ENCODE peak calls at places on chromosomes 12 and 14, in six cellular contexts. A is WTC11, U is HCT116, D is HepG2, T is H1, J is GM12878. R is an unnamed sample.

GRCh38 chr14:44620106-44621019 is 113.3 kb upstream of the FSCB start:
- DNase-seq in A (no peak), U (no peak), J (no peak), D (no peak), T (no peak), R (no peak)

GRCh38 chr12:89461649-89462612 is 62.7 kb downstream of the GALNT4 start:
- DNase-seq in D (peak; percentile 44), A (no peak), J (no peak), U (peak; percentile 57), T (no peak), R (peak; percentile 39)

GRCh38 chr12:125140918-125141573 is 75.8 kb downstream of the AACS start:
- DNase-seq in D (no peak), T (no peak), A (no peak), J (no peak), U (peak; percentile 34), R (no peak)

GRCh38 chr14:92794547-92794941 is 439 bp downstream of the GOLGA5 start:
- DNase-seq in U (no peak), D (no peak), T (no peak), J (no peak), A (peak; percentile 12), R (peak; percentile 10)

GRCh38 chr12:131132118-131132892 is 178.6 kb downstream of the ADGRD1 start:
- DNase-seq in U (peak; percentile 47), T (peak; percentile 61), J (no peak), A (peak; percentile 94), D (peak; percentile 53), R (peak; percentile 80)

GRCh38 chr14:52025952-52026510 is 36.7 kb downstream of the RTRAF start:
- DNase-seq in U (no peak), J (no peak), A (no peak), T (no peak), D (no peak), R (no peak)

GRCh38 chr12:106128526-106129430 is 10.0 kb downstream of the NUAK1 start:
- DNase-seq in A (no peak), J (no peak), U (no peak), D (no peak), T (no peak), R (no peak)

GRCh38 chr12:97758102-97758501 is 295.5 kb downstream of the RMST start:
- DNase-seq in T (no peak), U (no peak), J (no peak), A (no peak), D (no peak), R (no peak)

GRCh38 chr12:68530965-68531364 is 79.7 kb upstream of the RAP1B start:
- DNase-seq in A (no peak), T (no peak), J (no peak), D (no peak), U (no peak), R (no peak)

GRCh38 chr12:122523846-122524718 is 2.7 kb downstream of the RSRC2 start:
- DNase-seq in U (no peak), D (no peak), A (no peak), T (no peak), J (no peak), R (no peak)

GRCh38 chr14:96793547-96793946 is 3.6 kb upstream of the VRK1 start:
- DNase-seq in U (no peak), A (no peak), D (no peak), J (no peak), T (no peak), R (no peak)

GRCh38 chr14:52949711-52950409 is 990 bp downstream of the FERMT2 start:
- DNase-seq in A (no peak), T (no peak), D (peak; percentile 44), J (no peak), U (no peak), R (no peak)

GRCh38 chr14:91980157-91980556 is 32.7 kb upstream of the FBLN5 start:
- DNase-seq in J (peak; percentile 16), U (peak; percentile 75), D (no peak), T (no peak), A (no peak), R (peak; percentile 11)

GRCh38 chr14:99118046-99118721 is 153.8 kb downstream of the BCL11B start:
- DNase-seq in T (no peak), U (no peak), D (no peak), J (no peak), A (peak; percentile 63), R (no peak)

GRCh38 chr12:3294481-3294911 is 196.5 kb upstream of the PRMT8 start:
- DNase-seq in U (no peak), T (no peak), D (no peak), J (no peak), A (no peak), R (no peak)

GRCh38 chr12:89417246-89417977 is 65.1 kb upstream of the DUSP6 start:
- DNase-seq in T (no peak), A (no peak), J (no peak), U (no peak), D (no peak), R (no peak)

GRCh38 chr14:104343690-104344640 is 205.6 kb downstream of the KIF26A start:
- DNase-seq in D (no peak), U (no peak), T (no peak), J (no peak), A (peak; percentile 17), R (no peak)

GRCh38 chr12:481422-481821 is 21.7 kb downstream of the B4GALNT3 start:
- DNase-seq in J (no peak), T (no peak), U (no peak), D (peak; percentile 24), A (no peak), R (no peak)

DNA sequence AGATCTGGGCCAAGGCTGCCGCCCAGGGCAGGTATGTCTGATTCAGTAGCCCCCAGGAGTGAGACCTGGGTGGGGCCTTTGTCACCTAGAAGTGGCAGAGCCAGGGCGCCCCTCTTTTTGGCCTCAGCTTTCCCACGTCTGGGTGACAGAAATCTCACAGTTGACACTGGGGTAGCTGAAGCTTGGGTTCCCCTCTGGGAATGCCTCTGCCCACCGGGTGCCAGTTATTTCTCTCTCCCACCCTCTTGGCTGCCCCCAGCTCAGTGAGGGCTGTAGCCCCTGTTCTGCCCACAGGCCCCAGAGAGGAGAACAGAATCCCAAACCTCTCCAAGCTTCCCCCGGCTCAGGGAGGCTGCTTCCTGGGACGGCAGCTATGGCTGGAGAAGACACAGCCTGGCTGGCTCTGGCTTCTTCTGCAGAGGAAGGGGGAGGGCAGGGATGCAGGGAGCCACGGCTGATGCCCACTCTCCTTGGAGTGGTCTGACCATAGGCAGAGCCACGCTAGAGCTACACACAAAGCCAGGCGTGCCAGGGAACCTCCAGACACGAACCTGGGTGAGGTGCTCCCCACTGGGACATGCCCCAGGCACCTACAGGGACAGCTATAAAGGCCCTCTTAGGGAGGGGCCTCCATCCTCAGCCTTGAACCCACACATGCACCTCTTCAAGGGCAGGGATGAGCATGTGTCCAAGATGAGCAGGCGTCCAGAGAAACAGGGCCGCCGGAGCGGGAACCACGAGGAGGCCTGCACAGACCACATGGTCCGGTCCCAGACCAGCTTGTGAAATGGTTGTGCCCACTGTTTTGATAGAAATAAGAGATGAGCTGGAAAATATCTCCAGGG is 51.7 kb downstream of the BEGAIN start:
- DNase-seq in A (peak; percentile 7), U (no peak), D (no peak), J (no peak), T (no peak), R (no peak)
- TF ChIP-seq ATF3 in A (no peak), U (no peak), D (no peak), J (no peak), T (no peak), R (no peak)

DNA sequence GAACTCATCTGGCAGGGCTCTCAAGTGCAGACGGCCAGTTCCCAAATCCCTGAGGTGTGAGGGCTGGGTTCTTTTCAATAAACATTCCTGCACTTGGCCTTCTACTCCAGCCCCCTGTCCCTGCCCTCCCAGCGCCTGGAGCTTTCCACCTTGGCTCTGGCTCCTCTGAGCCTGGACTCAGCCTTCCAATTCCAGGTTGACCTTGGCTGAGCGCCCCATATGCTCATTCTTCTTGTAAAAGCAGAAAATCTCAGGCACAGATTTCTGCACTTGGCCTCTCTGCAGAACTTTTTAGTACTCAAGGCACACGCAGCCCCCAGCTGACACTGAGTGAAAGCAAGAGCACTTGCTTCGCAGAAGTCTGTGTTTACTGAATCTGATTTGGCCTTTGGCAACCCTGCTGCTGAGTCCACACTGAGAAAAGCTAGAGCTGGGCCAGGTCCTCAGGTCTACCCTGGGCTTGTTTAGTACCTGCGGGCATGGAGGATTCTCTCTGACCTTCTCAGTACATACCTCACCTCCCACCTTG is 222.7 kb downstream of the MSRB3 start:
- DNase-seq in A (no peak), D (no peak), T (no peak), U (no peak), J (no peak), R (no peak)
- TF ChIP-seq ATF3 in A (no peak), D (no peak), T (no peak), U (no peak), J (no peak), R (no peak)

DNA sequence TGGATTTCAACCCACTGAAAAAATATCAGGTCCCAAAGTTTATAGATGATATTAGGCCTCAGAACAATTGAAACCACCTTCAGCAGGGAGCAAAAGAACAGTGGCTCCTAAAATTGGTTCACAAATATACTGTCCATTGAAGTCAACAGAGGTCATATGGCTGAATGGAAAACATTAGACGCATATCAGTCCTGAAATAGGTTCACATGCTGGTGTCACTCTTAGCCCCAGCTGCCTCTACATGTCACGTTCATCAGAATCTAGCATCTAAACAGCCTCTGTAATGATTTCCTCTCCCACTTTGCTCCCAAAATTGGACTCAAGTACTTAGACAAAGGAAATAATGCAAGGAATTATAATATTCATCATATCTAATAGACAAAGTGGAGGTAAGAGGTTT is 8.7 kb downstream of the FLRT2 start:
- DNase-seq in U (no peak), D (no peak), J (no peak), T (no peak), A (no peak), R (no peak)
- TF ChIP-seq ATF3 in U (no peak), D (no peak), J (no peak), T (no peak), A (no peak), R (no peak)

GRCh38 chr12:116599285-116600122 is 40.3 kb downstream of the MAP1LC3B2 start:
- DNase-seq in D (peak; percentile 22), U (peak; percentile 26), T (no peak), J (peak; percentile 7), A (peak; percentile 86), R (peak; percentile 89)

GRCh38 chr12:116597886-116598285 is 38.7 kb downstream of the MAP1LC3B2 start:
- DNase-seq in U (no peak), A (no peak), D (no peak), J (no peak), T (no peak), R (no peak)

GRCh38 chr12:116601524-116601923 is 42.3 kb downstream of the MAP1LC3B2 start:
- DNase-seq in T (no peak), A (no peak), U (no peak), J (no peak), D (no peak), R (no peak)

GRCh38 chr12:116600959-116601358 is 41.8 kb downstream of the MAP1LC3B2 start:
- DNase-seq in U (no peak), J (no peak), A (no peak), T (no peak), D (no peak), R (no peak)

GRCh38 chr12:116598341-116599284 is 39.4 kb downstream of the MAP1LC3B2 start:
- DNase-seq in U (no peak), T (no peak), J (no peak), A (no peak), D (no peak), R (peak; percentile 73)
- TF ChIP-seq ATF3 in U (no peak), T (no peak), J (no peak), A (no peak), D (no peak), R (no peak)